ENCODE peak calls at places on chromosomes 1 and 21, in five cellular contexts. K is A549, N is K562, T is GM12878, V is SK-N-SH. H is an unnamed sample.

GRCh38 chr1:19209439-19209989 is 552 bp downstream of the UBR4 start:
- DNase-seq in K (peak), T (no peak), N (no peak), V (peak), H (peak)

GRCh38 chr1:224213438-224214119 is 30.5 kb downstream of the DEGS1 start:
- DNase-seq in T (no peak), K (no peak), V (no peak), N (peak), H (no peak)

GRCh38 chr1:48030211-48030610 is 33.0 kb upstream of the TRABD2B start:
- DNase-seq in K (no peak), T (no peak), V (no peak), N (no peak), H (no peak)

GRCh38 chr1:200290010-200290685 is 119.7 kb downstream of the ZNF281 start:
- DNase-seq in K (peak), N (no peak), T (no peak), V (peak), H (no peak)

GRCh38 chr1:3553940-3554223 is 57.4 kb downstream of the MEGF6 start:
- DNase-seq in T (no peak), K (no peak), V (no peak), N (no peak), H (no peak)

GRCh38 chr1:234221601-234222000 is 151.7 kb upstream of the COA6 start:
- DNase-seq in T (no peak), K (no peak), V (no peak), N (no peak), H (no peak)

GRCh38 chr21:42350271-42350885 is 416 bp downstream of the TFF2 start:
- DNase-seq in K (no peak), V (no peak), T (no peak), N (no peak), H (no peak)

GRCh38 chr1:91783423-91784162 is 102.4 kb downstream of the TGFBR3 start:
- DNase-seq in N (no peak), V (no peak), K (no peak), T (no peak), H (peak)

GRCh38 chr1:97726386-97726785 is 194.4 kb downstream of the DPYD start:
- DNase-seq in N (no peak), T (no peak), V (no peak), K (no peak), H (peak)

GRCh38 chr1:211518330-211519289 is 26.6 kb upstream of the RD3 start:
- DNase-seq in T (peak), K (no peak), V (no peak), N (no peak), H (no peak)

GRCh38 chr21:25963186-25963585 is 207.4 kb downstream of the APP start:
- DNase-seq in T (no peak), N (no peak), K (peak), V (no peak), H (peak)

GRCh38 chr21:43985690-43986251 is 26.3 kb upstream of the TRAPPC10 start:
- DNase-seq in T (no peak), V (peak), N (peak), K (no peak), H (no peak)

GRCh38 chr1:206674745-206675175 is 9.9 kb upstream of the MAPKAPK2 start:
- DNase-seq in K (peak), N (peak), T (no peak), V (no peak), H (peak)

GRCh38 chr1:8020032-8020431 is 6.1 kb downstream of the ERRFI1 start:
- DNase-seq in K (no peak), N (no peak), V (no peak), T (no peak), H (peak)

GRCh38 chr21:39125752-39126485 is 57.3 kb downstream of the PSMG1 start:
- DNase-seq in K (no peak), V (peak), T (no peak), N (no peak), H (peak)

GRCh38 chr1:215887618-215888017 is 320.5 kb downstream of the KCTD3 start:
- DNase-seq in V (no peak), N (no peak), K (no peak), T (no peak), H (peak)

GRCh38 chr1:155166373-155167165 is 6.5 kb downstream of the KRTCAP2 start:
- DNase-seq in T (no peak), N (no peak), K (no peak), V (peak), H (no peak)

GRCh38 chr1:22143065-22143514 is at the start of gene WNT4:
- DNase-seq in K (peak), N (peak), T (no peak), V (peak), H (no peak)

GRCh38 chr21:42285569-42286245 is 29.5 kb downstream of the TFF3 start:
- DNase-seq in V (no peak), T (peak), K (no peak), N (no peak), H (no peak)

GRCh38 chr1:41695118-41695517 is 210.6 kb upstream of the EDN2 start:
- DNase-seq in N (no peak), K (no peak), V (peak), T (no peak), H (no peak)

GRCh38 chr21:38669186-38669585 is 136.5 kb upstream of the ETS2 start:
- DNase-seq in N (peak), V (peak), K (peak), T (no peak), H (peak)

GRCh38 chr1:32336963-32337675 is 1.1 kb upstream of the MARCKSL1 start:
- DNase-seq in T (peak), V (no peak), N (peak), K (no peak), H (peak)

GRCh38 chr1:68232354-68233148 is at the start of gene WLS:
- DNase-seq in N (no peak), T (no peak), K (peak), V (peak), H (peak)

GRCh38 chr1:158607296-158607695 is 2.2 kb downstream of the OR10Z1 start:
- DNase-seq in N (no peak), T (no peak), K (no peak), V (no peak), H (no peak)

GRCh38 chr1:237007147-237007881 is 3.1 kb upstream of the MT1HL1 start:
- DNase-seq in K (no peak), T (no peak), V (no peak), N (no peak), H (no peak)

GRCh38 chr1:25031966-25032667 is 102.0 kb upstream of the RUNX3 start:
- DNase-seq in N (no peak), V (no peak), T (peak), K (no peak), H (peak)

GRCh38 chr1:247110627-247111258 is 6.6 kb upstream of the ZNF669 start:
- DNase-seq in N (peak), K (no peak), T (no peak), V (no peak), H (peak)

GRCh38 chr1:22529901-22530621 is 33.2 kb upstream of the EPHA8 start:
- DNase-seq in K (no peak), T (no peak), N (no peak), V (no peak), H (no peak)

GRCh38 chr1:92485374-92486250 is 1.1 kb downstream of the GFI1 start:
- DNase-seq in K (no peak), V (peak), N (peak), T (no peak), H (no peak)

GRCh38 chr1:212359794-212360479 is 54.7 kb downstream of the PACC1 start:
- DNase-seq in K (no peak), N (no peak), T (no peak), V (no peak), H (no peak)

GRCh38 chr1:9345471-9345870 is 52.8 kb downstream of the SPSB1 start:
- DNase-seq in T (no peak), V (no peak), K (no peak), N (no peak), H (no peak)

GRCh38 chr21:29943885-29944284 is 4.1 kb upstream of the GRIK1 start:
- DNase-seq in T (no peak), V (peak), K (no peak), N (no peak), H (no peak)

GRCh38 chr1:75087278-75087677 is 46.9 kb upstream of the LHX8 start:
- DNase-seq in T (no peak), K (no peak), V (no peak), N (no peak), H (no peak)

GRCh38 chr1:61865646-61866220 is 123.5 kb downstream of the PATJ start:
- DNase-seq in V (peak), K (no peak), N (no peak), T (no peak), H (no peak)

GRCh38 chr1:217554849-217555248 is 76.0 kb downstream of the GPATCH2 start:
- DNase-seq in N (no peak), V (no peak), T (no peak), K (no peak), H (no peak)

GRCh38 chr1:229883504-229884200 is 183.4 kb upstream of the GALNT2 start:
- DNase-seq in V (no peak), T (no peak), K (no peak), N (no peak), H (no peak)

DNA sequence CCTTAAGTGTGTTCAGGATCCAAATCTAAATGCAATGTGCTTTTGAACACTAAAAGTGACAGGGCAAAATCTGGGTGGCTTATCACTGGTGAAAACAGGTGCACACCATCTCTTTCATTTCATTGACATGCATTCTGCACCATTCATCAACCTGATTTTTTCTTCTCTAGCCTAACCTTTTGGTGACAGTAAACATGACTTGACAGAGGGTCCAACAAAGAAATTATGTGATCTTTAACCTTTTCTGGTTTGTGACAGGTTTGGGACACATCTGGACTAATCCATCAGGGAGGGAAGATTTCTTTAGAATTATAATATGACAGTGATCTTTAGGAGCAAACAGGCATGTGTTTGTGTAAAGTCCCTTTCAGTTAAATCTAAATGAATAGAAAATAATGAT is 201.6 kb upstream of the NEGR1 start:
- DNase-seq in T (no peak), K (no peak), N (no peak), V (no peak), H (no peak)
- H3K4me2 ChIP-seq in T (no peak), K (no peak), N (no peak), V (no peak), H (no peak)

GRCh38 chr1:60415696-60416095 is 342.1 kb upstream of the C1orf87 start:
- DNase-seq in N (no peak), V (no peak), K (no peak), T (no peak), H (no peak)
- TF ChIP-seq RCOR1 in N (no peak), V (no peak), K (no peak), T (no peak), H (no peak)

GRCh38 chr1:11333631-11334030 is 60.6 kb downstream of the UBIAD1 start:
- DNase-seq in N (no peak), K (no peak), T (no peak), V (no peak), H (no peak)

GRCh38 chr1:11334821-11335220 is 61.8 kb downstream of the UBIAD1 start:
- DNase-seq in T (no peak), K (no peak), N (no peak), V (no peak), H (no peak)

GRCh38 chr1:11335417-11336070 is 62.5 kb downstream of the UBIAD1 start:
- DNase-seq in V (no peak), N (no peak), K (no peak), T (peak), H (no peak)

GRCh38 chr1:11331874-11332546 is 59.0 kb downstream of the UBIAD1 start:
- DNase-seq in N (no peak), K (no peak), T (no peak), V (no peak), H (no peak)

GRCh38 chr1:11334261-11334804 is 61.3 kb downstream of the UBIAD1 start:
- DNase-seq in T (no peak), K (no peak), N (no peak), V (no peak), H (no peak)
- H3K4me2 ChIP-seq in T (no peak), K (no peak), N (no peak), V (no peak), H (no peak)

GRCh38 chr1:164380893-164381292 is 178.1 kb upstream of the PBX1 start:
- DNase-seq in N (no peak), K (no peak), V (no peak), T (no peak), H (no peak)
- TF ChIP-seq RCOR1 in N (no peak), K (no peak), V (no peak), T (no peak), H (no peak)

H was measured in IMR-90.